ENCODE peak calls at places on chromosomes 12 and 14, in eight cellular contexts. W, G, K, S, O, J, U and F are unnamed samples.

GRCh38 chr12:65792724-65793123 is 31.6 kb upstream of the HMGA2 start:
- DNase-seq in W (no peak), G (no peak), K (no peak), S (no peak), O (no peak), J (no peak), U (no peak), F (no peak)

GRCh38 chr14:95519699-95520098 is 3.2 kb upstream of the SYNE3 start:
- DNase-seq in W (peak; percentile 77), G (peak; percentile 72), K (no peak), S (no peak), O (no peak), J (peak; percentile 87), U (peak; percentile 55), F (peak; percentile 57)

GRCh38 chr14:96634481-96634880 is 132.3 kb downstream of the PAPOLA start:
- DNase-seq in W (no peak), G (no peak), K (no peak), S (peak; percentile 89), O (no peak), J (no peak), U (no peak), F (peak; percentile 37)

GRCh38 chr12:19186722-19187661 is 57.5 kb downstream of the PLEKHA5 start:
- DNase-seq in W (peak; percentile 71), G (no peak), K (no peak), S (no peak), O (peak; percentile 30), J (no peak), U (no peak), F (no peak)

GRCh38 chr14:83372271-83372670 is 1838.6 kb upstream of the SEL1L start:
- DNase-seq in W (peak; percentile 3), G (no peak), K (no peak), S (no peak), O (no peak), J (no peak), U (no peak), F (no peak)

GRCh38 chr14:90281766-90282165 is 25.4 kb downstream of the PSMC1 start:
- DNase-seq in W (no peak), G (no peak), K (no peak), S (no peak), O (no peak), J (no peak), U (no peak), F (no peak)

GRCh38 chr14:104315169-104315568 is 176.8 kb downstream of the KIF26A start:
- DNase-seq in W (no peak), G (no peak), K (peak; percentile 1), S (no peak), O (no peak), J (peak; percentile 37), U (no peak), F (no peak)

GRCh38 chr14:32010561-32011188 is 66.4 kb upstream of the ARHGAP5 start:
- DNase-seq in W (peak; percentile 67), G (no peak), K (no peak), S (no peak), O (peak; percentile 81), J (no peak), U (no peak), F (no peak)

GRCh38 chr12:124231980-124232653 is 62.8 kb upstream of the RFLNA start:
- DNase-seq in W (no peak), G (no peak), K (no peak), S (no peak), O (no peak), J (no peak), U (no peak), F (no peak)

GRCh38 chr12:45284096-45284901 is 68.4 kb downstream of the ANO6 start:
- DNase-seq in W (peak; percentile 87), G (no peak), K (no peak), S (no peak), O (no peak), J (no peak), U (no peak), F (no peak)

GRCh38 chr12:104494137-104494815 is 37.5 kb downstream of the CHST11 start:
- DNase-seq in W (no peak), G (no peak), K (no peak), S (no peak), O (no peak), J (no peak), U (peak; percentile 69), F (no peak)

GRCh38 chr12:1719139-1719538 is 28.3 kb downstream of the ADIPOR2 start:
- DNase-seq in W (no peak), G (no peak), K (no peak), S (no peak), O (no peak), J (no peak), U (no peak), F (no peak)

GRCh38 chr12:62632521-62632920 is 165.9 kb downstream of the MON2 start:
- DNase-seq in W (no peak), G (peak; percentile 25), K (peak; percentile 23), S (no peak), O (no peak), J (peak; percentile 83), U (peak; percentile 60), F (peak; percentile 67)

GRCh38 chr12:124824195-124824594 is 39.5 kb downstream of the SCARB1 start:
- DNase-seq in W (no peak), G (no peak), K (no peak), S (no peak), O (no peak), J (no peak), U (no peak), F (no peak)

GRCh38 chr12:55737581-55738112 is 5.3 kb upstream of the GDF11 start:
- DNase-seq in W (no peak), G (no peak), K (no peak), S (no peak), O (no peak), J (no peak), U (no peak), F (no peak)

GRCh38 chr12:613996-614726 is 49.1 kb downstream of the NINJ2 start:
- DNase-seq in W (no peak), G (no peak), K (no peak), S (no peak), O (no peak), J (no peak), U (peak; percentile 42), F (no peak)

GRCh38 chr14:94559638-94560290 is 1.5 kb upstream of the SERPINA4 start:
- DNase-seq in W (no peak), G (no peak), K (no peak), S (no peak), O (no peak), J (no peak), U (no peak), F (peak; percentile 94)

GRCh38 chr14:53539489-53540126 is 386.5 kb upstream of the DDHD1 start:
- DNase-seq in W (peak; percentile 83), G (peak; percentile 59), K (peak; percentile 76), S (no peak), O (peak; percentile 53), J (peak; percentile 74), U (peak; percentile 84), F (peak; percentile 64)

GRCh38 chr12:2289525-2289924 is 236.7 kb downstream of the CACNA1C start:
- DNase-seq in W (no peak), G (no peak), K (no peak), S (no peak), O (no peak), J (no peak), U (no peak), F (no peak)

GRCh38 chr12:67681941-67682340 is 33.4 kb downstream of the DYRK2 start:
- DNase-seq in W (no peak), G (no peak), K (no peak), S (no peak), O (no peak), J (no peak), U (no peak), F (no peak)

DNA sequence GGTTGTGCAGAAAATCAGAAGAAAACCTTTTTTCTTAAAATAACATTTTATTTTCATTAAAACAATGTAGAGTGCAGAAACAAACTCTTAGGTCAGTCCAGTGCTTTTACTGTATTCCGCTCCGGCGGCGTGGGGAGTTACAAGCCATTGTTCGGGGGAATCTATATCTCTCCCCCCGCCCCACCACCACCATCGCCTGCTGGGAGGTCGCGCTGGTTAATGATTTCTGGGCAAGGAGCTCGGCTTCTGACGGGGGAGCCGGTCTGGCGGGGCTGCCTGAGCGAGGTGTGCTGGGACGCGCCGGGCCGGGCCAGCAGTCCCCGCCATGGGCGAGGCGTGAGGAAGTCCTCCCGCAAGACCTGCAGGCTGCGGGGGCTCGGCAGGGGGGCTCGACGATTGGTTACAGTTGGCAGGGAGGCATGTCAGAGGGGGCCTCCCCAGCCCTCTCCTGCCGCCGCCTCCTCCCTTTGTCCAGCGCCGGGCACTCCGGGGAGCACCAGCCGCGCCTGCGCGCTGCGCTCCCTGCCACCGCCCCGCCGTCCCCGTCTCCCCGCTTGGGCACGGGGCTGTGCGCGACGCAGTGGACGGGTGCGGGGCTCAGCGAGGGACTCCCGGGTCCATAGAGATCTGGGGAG is 1.0 kb upstream of the DUSP6 start:
- DNase-seq in W (peak; percentile 62), G (peak; percentile 39), K (peak; percentile 82), S (no peak), O (peak; percentile 84), J (no peak), U (peak; percentile 57), F (peak; percentile 90)
- TF ChIP-seq POLR2A in W (no peak), G (peak; percentile 52), K (peak; percentile 89), S (no peak), O (no peak), J (peak; percentile 2), U (no peak), F (peak; percentile 77)

DNA sequence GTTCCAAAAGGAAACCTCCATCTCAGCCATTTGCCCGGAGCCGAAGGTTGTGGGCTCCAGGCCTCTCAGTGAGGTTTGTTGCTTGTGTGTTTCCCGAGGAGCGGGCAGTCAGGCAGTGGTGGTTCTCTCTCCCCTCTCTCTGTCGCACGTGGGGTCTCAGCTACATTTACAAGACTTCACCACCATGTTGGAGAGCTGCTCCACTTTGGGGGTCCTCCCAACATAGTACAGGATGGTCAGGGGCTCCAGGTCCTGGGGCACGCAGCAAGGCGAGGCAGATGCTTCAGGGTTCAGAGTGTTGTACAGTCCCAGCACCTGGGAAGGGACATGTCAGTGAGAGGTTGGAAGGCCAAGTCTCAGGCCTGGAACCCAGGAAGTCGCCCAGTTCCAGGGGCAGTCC is 22.8 kb downstream of the TGFB3 start:
- DNase-seq in W (no peak), G (no peak), K (no peak), S (no peak), O (no peak), J (peak; percentile 66), U (no peak), F (no peak)
- H3K27ac ChIP-seq in W (no peak overlapping the region), G (no peak overlapping the region), K (no peak overlapping the region), S (no peak overlapping the region), O (no peak overlapping the region), J (no peak overlapping the region), U (no peak overlapping the region), F (no peak overlapping the region)

GRCh38 chr14:74855945-74856344 is 20.0 kb downstream of the PROX2 start:
- DNase-seq in W (no peak), G (no peak), K (no peak), S (no peak), O (no peak), J (no peak), U (no peak), F (no peak)
- H3K4me1 ChIP-seq in W (peaks cover 23% of the 10 kb centered on the region), G (no peaks in the 10 kb centered on the region), K (peaks cover 9% of the 10 kb centered on the region), S (peaks cover 19% of the 10 kb centered on the region), O (no peaks in the 10 kb centered on the region), J (peaks cover 11% of the 10 kb centered on the region), U (peaks cover 4% of the 10 kb centered on the region), F (peaks cover 18% of the 10 kb centered on the region)

DNA sequence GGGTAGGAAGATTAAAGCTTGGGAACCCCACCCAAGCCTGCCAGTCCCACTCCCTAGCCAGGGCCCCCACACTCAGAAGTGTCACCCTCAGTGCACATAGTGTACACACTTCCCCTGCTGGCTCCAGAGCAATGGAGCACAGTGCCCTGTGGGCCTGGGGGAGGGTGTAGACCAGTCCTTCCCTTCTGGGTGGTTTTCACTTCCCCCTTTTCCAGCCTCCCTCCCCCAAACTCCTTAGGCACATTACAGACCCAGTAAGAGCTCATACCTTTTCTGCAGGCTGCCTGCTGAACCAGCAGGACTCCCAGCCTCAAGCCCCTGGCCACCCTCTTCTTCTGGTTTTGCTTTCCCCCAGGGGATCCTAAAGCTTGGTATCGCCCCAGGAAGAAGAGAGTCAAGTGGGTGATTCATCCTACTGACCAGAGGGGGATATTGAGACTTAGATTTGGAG is at the start of gene ZNF385A:
- DNase-seq in W (no peak), G (no peak), K (no peak), S (no peak), O (no peak), J (peak; percentile 88), U (no peak), F (no peak)
- TF ChIP-seq POLR2A in W (no peak), G (no peak), K (no peak), S (no peak), O (no peak), J (no peak), U (no peak), F (peak; percentile 19)